ENCODE peak calls at places on chromosomes 6 and 20, in six cellular contexts. One of them, this sample, is unnamed.

GRCh38 chr20:37958856-37959255 is 55.9 kb downstream of the VSTM2L start:
- DNase-seq in Calu3: no peak
- DNase-seq in ovary: no peak
- DNase-seq in prostate gland: no peak
- DNase-seq in AG10803: no peak
- DNase-seq in foreskin fibroblast: no peak
- DNase-seq in this sample: no peak

GRCh38 chr6:81748946-81749345 is 3.5 kb downstream of the TENT5A start:
- DNase-seq in Calu3: no peak
- DNase-seq in prostate gland: no peak
- DNase-seq in ovary: no peak
- DNase-seq in foreskin fibroblast: no peak
- DNase-seq in AG10803: peak
- DNase-seq in this sample: no peak

GRCh38 chr6:7188492-7188891 is 80.7 kb downstream of the RREB1 start:
- DNase-seq in Calu3: no peak
- DNase-seq in AG10803: no peak
- DNase-seq in prostate gland: no peak
- DNase-seq in ovary: no peak
- DNase-seq in foreskin fibroblast: no peak
- DNase-seq in this sample: no peak

GRCh38 chr20:40810336-40810735 is 121.3 kb upstream of the MAFB start:
- DNase-seq in ovary: no peak
- DNase-seq in prostate gland: no peak
- DNase-seq in foreskin fibroblast: no peak
- DNase-seq in AG10803: no peak
- DNase-seq in Calu3: no peak
- DNase-seq in this sample: peak

GRCh38 chr6:149763866-149764265 is 14.3 kb downstream of the PCMT1 start:
- DNase-seq in foreskin fibroblast: no peak
- DNase-seq in Calu3: no peak
- DNase-seq in AG10803: peak
- DNase-seq in ovary: no peak
- DNase-seq in prostate gland: no peak
- DNase-seq in this sample: no peak

GRCh38 chr20:25277051-25277801 is 29.3 kb downstream of the PYGB start:
- DNase-seq in foreskin fibroblast: no peak
- DNase-seq in prostate gland: no peak
- DNase-seq in ovary: peak
- DNase-seq in AG10803: no peak
- DNase-seq in Calu3: no peak
- DNase-seq in this sample: no peak

GRCh38 chr6:119541132-119541905 is 191.8 kb upstream of the MAN1A1 start:
- DNase-seq in foreskin fibroblast: peak
- DNase-seq in AG10803: peak
- DNase-seq in prostate gland: no peak
- DNase-seq in Calu3: no peak
- DNase-seq in ovary: no peak
- DNase-seq in this sample: no peak

GRCh38 chr20:12327205-12327604 is 409.5 kb downstream of the BTBD3 start:
- DNase-seq in ovary: no peak
- DNase-seq in foreskin fibroblast: no peak
- DNase-seq in AG10803: no peak
- DNase-seq in Calu3: no peak
- DNase-seq in prostate gland: no peak
- DNase-seq in this sample: no peak

GRCh38 chr6:166997768-166998255 is 1.4 kb upstream of the CEP43 start:
- DNase-seq in foreskin fibroblast: peak
- DNase-seq in ovary: peak
- DNase-seq in AG10803: peak
- DNase-seq in prostate gland: peak
- DNase-seq in Calu3: peak
- DNase-seq in this sample: no peak

GRCh38 chr6:170292111-170292777 is 1.4 kb upstream of the DLL1 start:
- DNase-seq in foreskin fibroblast: no peak
- DNase-seq in ovary: no peak
- DNase-seq in Calu3: no peak
- DNase-seq in prostate gland: no peak
- DNase-seq in AG10803: no peak
- DNase-seq in this sample: no peak

GRCh38 chr6:13395272-13396237 is 67.2 kb upstream of the TBC1D7 start:
- DNase-seq in foreskin fibroblast: peak
- DNase-seq in ovary: peak
- DNase-seq in Calu3: peak
- DNase-seq in prostate gland: peak
- DNase-seq in AG10803: peak
- DNase-seq in this sample: no peak

GRCh38 chr20:49936153-49937022 is at the start of gene RNF114:
- DNase-seq in ovary: peak
- DNase-seq in foreskin fibroblast: peak
- DNase-seq in Calu3: peak
- DNase-seq in AG10803: peak
- DNase-seq in prostate gland: peak
- DNase-seq in this sample: peak

GRCh38 chr6:170439366-170440351 is 113.4 kb downstream of the PSMB1 start:
- DNase-seq in AG10803: no peak
- DNase-seq in Calu3: no peak
- DNase-seq in ovary: no peak
- DNase-seq in foreskin fibroblast: peak
- DNase-seq in prostate gland: no peak
- DNase-seq in this sample: peak

GRCh38 chr20:46151936-46152335 is 33.8 kb downstream of the CD40 start:
- DNase-seq in foreskin fibroblast: no peak
- DNase-seq in prostate gland: no peak
- DNase-seq in AG10803: no peak
- DNase-seq in ovary: no peak
- DNase-seq in Calu3: peak
- DNase-seq in this sample: no peak

GRCh38 chr20:1894951-1895673 is at the start of gene SIRPA:
- DNase-seq in AG10803: peak
- DNase-seq in Calu3: peak
- DNase-seq in prostate gland: peak
- DNase-seq in foreskin fibroblast: peak
- DNase-seq in ovary: peak
- DNase-seq in this sample: no peak

GRCh38 chr20:64030371-64031134 is 5.4 kb upstream of the C20orf204 start:
- DNase-seq in foreskin fibroblast: no peak
- DNase-seq in ovary: no peak
- DNase-seq in prostate gland: no peak
- DNase-seq in Calu3: no peak
- DNase-seq in AG10803: no peak
- DNase-seq in this sample: no peak

GRCh38 chr6:37897321-37897720 is 77.8 kb downstream of the ZFAND3 start:
- DNase-seq in prostate gland: no peak
- DNase-seq in Calu3: peak
- DNase-seq in ovary: no peak
- DNase-seq in foreskin fibroblast: no peak
- DNase-seq in AG10803: no peak
- DNase-seq in this sample: no peak

GRCh38 chr6:132868057-132868456 is 53.7 kb downstream of the RPS12 start:
- DNase-seq in Calu3: no peak
- DNase-seq in foreskin fibroblast: no peak
- DNase-seq in AG10803: no peak
- DNase-seq in ovary: no peak
- DNase-seq in prostate gland: no peak
- DNase-seq in this sample: no peak

GRCh38 chr6:128725271-128726233 is 157.4 kb upstream of the LAMA2 start:
- DNase-seq in ovary: no peak
- DNase-seq in AG10803: peak
- DNase-seq in prostate gland: no peak
- DNase-seq in foreskin fibroblast: peak
- DNase-seq in Calu3: peak
- DNase-seq in this sample: no peak

GRCh38 chr6:5457983-5458683 is 196.8 kb downstream of the FARS2 start:
- DNase-seq in ovary: no peak
- DNase-seq in Calu3: peak
- DNase-seq in AG10803: no peak
- DNase-seq in prostate gland: peak
- DNase-seq in foreskin fibroblast: no peak
- DNase-seq in this sample: no peak

GRCh38 chr6:162871966-162872365 is 144.2 kb downstream of the PACRG start:
- DNase-seq in foreskin fibroblast: no peak
- DNase-seq in Calu3: no peak
- DNase-seq in AG10803: no peak
- DNase-seq in ovary: no peak
- DNase-seq in prostate gland: no peak
- DNase-seq in this sample: no peak

GRCh38 chr6:99514089-99514488 is 1.1 kb downstream of the USP45 start:
- DNase-seq in prostate gland: no peak
- DNase-seq in ovary: no peak
- DNase-seq in AG10803: no peak
- DNase-seq in Calu3: no peak
- DNase-seq in foreskin fibroblast: peak
- DNase-seq in this sample: no peak

GRCh38 chr6:71248306-71248705 is 40.3 kb upstream of the OGFRL1 start:
- DNase-seq in prostate gland: no peak
- DNase-seq in AG10803: peak
- DNase-seq in Calu3: peak
- DNase-seq in foreskin fibroblast: peak
- DNase-seq in ovary: no peak
- DNase-seq in this sample: no peak
- TF ChIP-seq CTCF in prostate gland: no peak
- TF ChIP-seq CTCF in AG10803: no peak
- TF ChIP-seq CTCF in Calu3: no peak
- TF ChIP-seq CTCF in foreskin fibroblast: no peak
- TF ChIP-seq CTCF in ovary: no peak
- TF ChIP-seq CTCF in this sample: no peak

GRCh38 chr20:22691369-22692118 is 107.2 kb upstream of the FOXA2 start:
- DNase-seq in ovary: peak
- DNase-seq in Calu3: peak
- DNase-seq in foreskin fibroblast: peak
- DNase-seq in AG10803: peak
- DNase-seq in prostate gland: peak
- DNase-seq in this sample: peak
- TF ChIP-seq CTCF in ovary: peak
- TF ChIP-seq CTCF in Calu3: peak
- TF ChIP-seq CTCF in foreskin fibroblast: peak
- TF ChIP-seq CTCF in AG10803: peak
- TF ChIP-seq CTCF in prostate gland: peak
- TF ChIP-seq CTCF in this sample: peak

GRCh38 chr6:45054610-45055009 is 273.5 kb upstream of the RUNX2 start:
- DNase-seq in Calu3: no peak
- DNase-seq in foreskin fibroblast: no peak
- DNase-seq in ovary: no peak
- DNase-seq in prostate gland: no peak
- DNase-seq in AG10803: no peak
- DNase-seq in this sample: no peak
- TF ChIP-seq CTCF in Calu3: no peak
- TF ChIP-seq CTCF in foreskin fibroblast: no peak
- TF ChIP-seq CTCF in ovary: no peak
- TF ChIP-seq CTCF in prostate gland: no peak
- TF ChIP-seq CTCF in AG10803: no peak
- TF ChIP-seq CTCF in this sample: no peak

GRCh38 chr20:35002426-35003210 is 47.0 kb downstream of the MYH7B start:
- DNase-seq in prostate gland: no peak
- DNase-seq in foreskin fibroblast: no peak
- DNase-seq in ovary: peak
- DNase-seq in Calu3: no peak
- DNase-seq in AG10803: no peak
- DNase-seq in this sample: no peak
- TF ChIP-seq CTCF in prostate gland: no peak
- TF ChIP-seq CTCF in foreskin fibroblast: no peak
- TF ChIP-seq CTCF in ovary: no peak
- TF ChIP-seq CTCF in Calu3: no peak
- TF ChIP-seq CTCF in AG10803: no peak
- TF ChIP-seq CTCF in this sample: no peak

DNA sequence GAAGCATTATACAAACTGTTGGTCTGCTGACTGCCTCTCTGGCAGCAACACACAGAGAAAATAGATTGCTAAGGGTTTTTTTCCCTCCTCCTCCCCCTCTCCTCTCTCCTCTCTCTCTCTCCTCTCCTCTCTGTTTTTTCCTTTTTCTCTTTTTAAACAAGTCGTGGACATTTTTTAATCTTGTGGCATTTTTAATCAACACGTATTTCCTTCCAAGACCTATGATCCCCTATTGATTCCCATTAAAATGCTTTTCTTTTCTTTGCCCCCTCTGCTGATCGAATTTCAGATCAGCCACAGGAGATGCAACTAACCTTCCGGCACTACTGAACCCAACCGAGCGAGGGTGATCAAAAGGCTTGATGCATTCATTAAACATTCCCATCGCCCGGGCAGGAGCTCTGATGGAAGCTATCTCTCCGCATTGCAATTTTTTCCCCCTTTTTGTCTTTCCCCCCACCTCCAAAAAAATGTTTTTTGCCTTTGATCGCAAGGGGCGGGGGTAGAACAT is 90.7 kb upstream of the ARID1B start:
- DNase-seq in Calu3: peak
- DNase-seq in ovary: no peak
- DNase-seq in prostate gland: peak
- DNase-seq in foreskin fibroblast: peak
- DNase-seq in AG10803: peak
- DNase-seq in this sample: no peak
- TF ChIP-seq CTCF in Calu3: no peak
- TF ChIP-seq CTCF in ovary: peak
- TF ChIP-seq CTCF in prostate gland: no peak
- TF ChIP-seq CTCF in foreskin fibroblast: peak
- TF ChIP-seq CTCF in AG10803: peak
- TF ChIP-seq CTCF in this sample: peak

GRCh38 chr6:130223508-130223907 is 757 bp upstream of the SAMD3 start:
- DNase-seq in Calu3: peak
- DNase-seq in prostate gland: no peak
- DNase-seq in foreskin fibroblast: no peak
- DNase-seq in AG10803: no peak
- DNase-seq in ovary: no peak
- DNase-seq in this sample: no peak
- TF ChIP-seq CTCF in Calu3: no peak
- TF ChIP-seq CTCF in prostate gland: no peak
- TF ChIP-seq CTCF in foreskin fibroblast: no peak
- TF ChIP-seq CTCF in AG10803: no peak
- TF ChIP-seq CTCF in ovary: no peak
- TF ChIP-seq CTCF in this sample: no peak

DNA sequence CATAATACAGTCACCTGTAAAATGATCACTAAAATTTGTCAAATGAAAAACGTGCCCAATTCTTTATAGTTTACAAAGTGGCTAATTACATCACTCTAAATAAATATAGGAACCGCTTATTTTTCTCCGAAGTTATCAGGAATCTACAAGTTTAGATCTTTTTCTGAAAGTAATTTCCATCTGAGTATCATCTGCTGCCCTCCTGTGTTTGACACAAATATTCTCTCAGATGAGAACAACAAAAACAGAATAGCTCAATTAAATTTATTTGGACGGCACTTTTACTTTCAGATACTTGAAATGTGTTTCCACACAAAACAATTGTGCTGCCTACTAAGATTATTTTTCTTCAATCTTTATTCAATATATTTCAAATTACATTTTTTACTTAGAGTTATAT is 5.0 kb downstream of the SF3B5 start:
- DNase-seq in Calu3: no peak
- DNase-seq in foreskin fibroblast: no peak
- DNase-seq in ovary: no peak
- DNase-seq in AG10803: no peak
- DNase-seq in prostate gland: no peak
- DNase-seq in this sample: no peak
- TF ChIP-seq CTCF in Calu3: no peak
- TF ChIP-seq CTCF in foreskin fibroblast: peak
- TF ChIP-seq CTCF in ovary: no peak
- TF ChIP-seq CTCF in AG10803: peak
- TF ChIP-seq CTCF in prostate gland: no peak
- TF ChIP-seq CTCF in this sample: peak